ENCODE peak calls at places on chromosomes 13 and 19, in four cellular contexts. R is K562, C is GM12878, T is HepG2. F is an unnamed sample.

GRCh38 chr19:41691268-41691970 is 3.3 kb upstream of the CEACAM7 start:
- DNase-seq in R (peak; percentile 51), C (no peak), T (no peak), F (peak; percentile 66)

GRCh38 chr13:40963927-40964326 is 55.2 kb downstream of the ELF1 start:
- DNase-seq in R (peak; percentile 18), C (no peak), T (no peak), F (no peak)

GRCh38 chr19:48400018-48400742 is 6.7 kb downstream of the GRIN2D start:
- DNase-seq in R (peak; percentile 83), C (no peak), T (peak; percentile 50), F (peak; percentile 81)

GRCh38 chr19:584240-585001 is 5.3 kb upstream of the HCN2 start:
- DNase-seq in R (peak; percentile 75), C (no peak), T (no peak), F (peak; percentile 77)

GRCh38 chr19:42422576-42423461 is 4.4 kb downstream of the LIPE start:
- DNase-seq in R (no peak), C (no peak), T (peak; percentile 59), F (no peak)

GRCh38 chr19:17109962-17110598 is 34.5 kb downstream of the MYO9B start:
- DNase-seq in R (no peak), C (peak; percentile 72), T (no peak), F (no peak)

GRCh38 chr13:43009506-43009905 is 13.9 kb upstream of the DNAJC15 start:
- DNase-seq in R (no peak), C (no peak), T (no peak), F (no peak)

GRCh38 chr19:35882074-35882832 is 13.9 kb downstream of the APLP1 start:
- DNase-seq in R (peak; percentile 59), C (peak; percentile 33), T (peak; percentile 64), F (peak; percentile 46)

GRCh38 chr19:15091918-15092753 is 10.1 kb downstream of the OR1I1 start:
- DNase-seq in R (no peak), C (no peak), T (peak; percentile 66), F (peak; percentile 39)

GRCh38 chr13:90896022-90896421 is 451.5 kb upstream of the MIR17HG start:
- DNase-seq in R (no peak), C (no peak), T (no peak), F (no peak)

GRCh38 chr13:39784347-39784746 is 128.9 kb downstream of the COG6 start:
- DNase-seq in R (no peak), C (no peak), T (no peak), F (no peak)

GRCh38 chr19:8310342-8311055 is 2.3 kb upstream of the CD320 start:
- DNase-seq in R (no peak), C (no peak), T (no peak), F (no peak)

GRCh38 chr19:12035220-12036172 is at the start of gene ZNF433:
- DNase-seq in R (peak; percentile 86), C (no peak), T (peak; percentile 84), F (peak; percentile 39)
- TF ChIP-seq FOXK2 in R (no peak), C (no peak), T (no peak), F (no peak)

GRCh38 chr13:96091932-96092253 is 2.0 kb downstream of the HS6ST3 start:
- DNase-seq in R (no peak), C (no peak), T (no peak), F (no peak)

GRCh38 chr13:96089139-96089538 is 768 bp upstream of the HS6ST3 start:
- DNase-seq in R (no peak), C (no peak), T (no peak), F (no peak)

GRCh38 chr13:96091164-96091931 is 1.4 kb downstream of the HS6ST3 start:
- DNase-seq in R (no peak), C (no peak), T (no peak), F (peak; percentile 32)

GRCh38 chr13:96089749-96090239 is at the start of gene HS6ST3:
- DNase-seq in R (peak; percentile 14), C (no peak), T (no peak), F (peak; percentile 71)

GRCh38 chr13:96090240-96091101 is 564 bp downstream of the HS6ST3 start:
- DNase-seq in R (no peak), C (no peak), T (no peak), F (peak; percentile 49)
- TF ChIP-seq FOXK2 in R (no peak), C (no peak), T (no peak), F (no peak)

GRCh38 chr13:80052286-80052685 is 288.6 kb downstream of the SPRY2 start:
- DNase-seq in R (no peak), C (no peak), T (no peak), F (no peak)
- TF ChIP-seq FOXK2 in R (no peak), C (no peak), T (no peak), F (no peak)

GRCh38 chr19:3979289-3979673 is 6.0 kb downstream of the EEF2 start:
- DNase-seq in R (no peak), C (no peak), T (no peak), F (no peak)

GRCh38 chr19:3980353-3981251 is 4.7 kb downstream of the EEF2 start:
- DNase-seq in R (no peak), C (no peak), T (no peak), F (no peak)

GRCh38 chr19:3981373-3981735 is 3.9 kb downstream of the EEF2 start:
- DNase-seq in R (no peak), C (no peak), T (no peak), F (no peak)

GRCh38 chr19:3978145-3978544 is 7.1 kb downstream of the EEF2 start:
- DNase-seq in R (no peak), C (no peak), T (no peak), F (no peak)

GRCh38 chr19:3979674-3980352 is 5.5 kb downstream of the EEF2 start:
- DNase-seq in R (no peak), C (no peak), T (no peak), F (no peak)
- TF ChIP-seq FOXK2 in R (no peak), C (no peak), T (no peak), F (no peak)

GRCh38 chr13:99608345-99608744 is 107.1 kb downstream of the TM9SF2 start:
- DNase-seq in R (no peak), C (no peak), T (no peak), F (no peak)

GRCh38 chr13:99606322-99607089 is 105.2 kb downstream of the TM9SF2 start:
- DNase-seq in R (peak; percentile 93), C (no peak), T (peak; percentile 89), F (peak; percentile 91)

GRCh38 chr13:99605417-99606321 is 104.4 kb downstream of the TM9SF2 start:
- DNase-seq in R (peak; percentile 24), C (no peak), T (peak; percentile 78), F (peak; percentile 35)

GRCh38 chr13:99614465-99614885 is 113.2 kb downstream of the TM9SF2 start:
- DNase-seq in R (peak; percentile 54), C (no peak), T (peak; percentile 76), F (no peak)

DNA sequence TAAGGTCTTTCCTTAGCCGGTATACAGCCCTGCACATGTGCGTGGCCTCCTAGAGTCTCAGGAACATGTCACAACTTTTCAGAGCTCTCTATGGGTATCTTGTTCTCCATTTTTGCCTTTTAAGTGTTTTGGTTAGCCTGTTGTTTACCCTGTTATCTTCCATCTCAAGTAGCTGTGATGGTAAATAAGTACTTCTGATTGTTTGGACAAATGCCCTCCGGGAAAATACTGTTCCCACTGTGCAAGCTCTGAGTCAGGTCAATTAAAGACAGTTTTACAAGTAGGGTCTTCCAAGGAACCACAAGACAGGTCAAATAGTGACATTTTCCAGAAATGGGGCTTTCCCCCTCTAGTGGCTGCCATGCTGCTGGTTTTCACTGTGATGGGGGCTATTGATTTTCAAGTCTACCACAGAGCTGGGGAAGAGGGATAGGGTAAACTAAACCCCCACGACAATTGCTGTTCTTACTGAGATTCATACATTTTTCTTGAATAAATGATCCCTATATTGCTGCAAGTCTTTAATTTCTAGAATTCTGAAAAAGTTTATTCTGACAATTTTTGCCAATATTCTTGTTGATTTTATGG is 109.5 kb downstream of the TM9SF2 start:
- DNase-seq in R (no peak), C (no peak), T (no peak), F (no peak)
- TF ChIP-seq FOXK2 in R (no peak), C (no peak), T (no peak), F (no peak)

DNA sequence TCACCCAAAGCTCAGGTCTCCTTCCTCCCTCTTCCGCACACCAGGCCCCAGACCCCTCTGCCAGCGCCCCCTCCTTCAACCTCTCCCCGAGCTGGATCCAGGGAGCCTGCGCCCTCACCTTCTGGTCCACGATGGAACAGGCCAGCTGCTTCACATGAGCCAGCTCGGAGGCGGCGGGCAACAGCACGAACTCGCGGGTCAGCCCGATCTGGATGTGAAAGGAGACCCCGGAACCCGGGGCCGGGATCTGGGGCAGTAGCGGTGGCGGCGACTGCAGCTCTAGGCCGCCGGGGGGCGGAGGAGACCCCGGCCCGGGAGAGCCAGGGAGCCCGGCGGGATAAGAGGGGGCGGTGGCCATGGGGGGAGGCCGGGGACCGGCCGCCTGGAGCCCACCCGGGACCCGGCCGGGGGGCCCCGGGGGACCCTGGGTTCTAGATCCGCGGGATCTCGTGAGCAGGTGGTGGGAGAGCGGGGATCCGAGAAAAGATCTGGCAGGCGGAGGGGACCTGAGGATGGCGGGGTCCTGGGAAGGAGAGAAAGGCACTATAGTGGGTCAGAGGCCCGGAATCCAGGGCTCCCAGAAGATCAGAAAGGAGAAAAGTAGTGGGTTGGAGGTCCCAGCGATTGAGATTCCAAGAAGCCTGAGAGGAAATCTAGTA is 772 bp downstream of the PRKD2 start:
- DNase-seq in R (peak; percentile 44), C (no peak), T (no peak), F (no peak)
- TF ChIP-seq FOXK2 in R (no peak), C (no peak), T (no peak), F (no peak)

DNA sequence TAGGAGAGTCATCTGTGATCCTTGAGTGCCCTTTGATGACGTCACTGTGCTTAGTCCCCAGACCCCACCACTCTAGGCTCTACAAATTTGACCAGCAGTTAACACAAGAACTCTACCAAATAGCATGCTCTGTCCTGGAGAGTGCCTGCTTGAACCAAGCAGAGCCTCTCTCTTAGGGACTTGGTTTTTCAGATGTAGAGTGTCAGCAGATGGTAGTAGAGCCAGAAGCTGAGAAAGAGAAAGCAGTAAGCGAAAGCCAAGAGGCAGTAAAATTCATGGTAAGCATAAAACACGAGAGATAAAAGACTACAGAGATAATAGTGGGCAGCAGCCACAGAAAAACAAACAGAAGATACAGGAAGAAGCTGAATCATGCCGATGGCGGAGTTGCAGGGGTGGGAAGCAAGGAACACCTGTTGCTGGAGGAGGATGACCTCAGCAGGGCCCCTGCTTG is 193.3 kb downstream of the SLC7A1 start:
- DNase-seq in R (peak; percentile 20), C (no peak), T (no peak), F (no peak)
- TF ChIP-seq FOXK2 in R (peak; percentile 42), C (no peak), T (no peak), F (no peak)

F was measured in HEK293T.